ENCODE peak calls at places on chromosome 2, in seven cellular contexts. O is tibial nerve, X is cardiac muscle cell, N is neural progenitor cell, P is adrenal gland, Y is lung, W is spleen. H is an unnamed sample.

GRCh38 chr2:134347756-134348155 is 93.9 kb downstream of the MGAT5 start:
- DNase-seq in W (no peak), Y (no peak), X (no peak), P (no peak), O (no peak), N (no peak), H (no peak)

GRCh38 chr2:239190921-239191885 is 209.6 kb downstream of the HDAC4 start:
- DNase-seq in N (no peak), Y (no peak), W (peak; percentile 54), P (peak; percentile 62), O (no peak), X (no peak), H (no peak)

GRCh38 chr2:109612991-109613921 is 510 bp downstream of the SEPTIN10 start:
- DNase-seq in Y (peak; percentile 49), O (peak; percentile 30), P (peak; percentile 63), N (peak; percentile 78), W (no peak), X (peak; percentile 72), H (peak; percentile 76)

GRCh38 chr2:199458017-199458805 is 472 bp upstream of the SATB2 start:
- DNase-seq in Y (no peak), W (peak; percentile 84), X (no peak), N (peak; percentile 78), P (peak; percentile 42), O (no peak), H (no peak)

GRCh38 chr2:145851730-145852129 is 1331.8 kb upstream of the ZEB2 start:
- DNase-seq in X (peak; percentile 57), P (no peak), O (no peak), Y (no peak), N (no peak), W (no peak), H (no peak)

GRCh38 chr2:168663993-168664392 is 138.4 kb upstream of the NOSTRIN start:
- DNase-seq in W (no peak), X (peak; percentile 37), P (no peak), Y (no peak), O (no peak), N (peak; percentile 13), H (no peak)

GRCh38 chr2:120428748-120429147 is 82.8 kb downstream of the INHBB start:
- DNase-seq in Y (no peak), X (no peak), O (no peak), N (no peak), P (no peak), W (peak; percentile 14), H (no peak)

GRCh38 chr2:181658444-181658843 is 1.5 kb upstream of the CERKL start:
- DNase-seq in W (no peak), Y (no peak), X (no peak), N (peak; percentile 51), O (no peak), P (no peak), H (no peak)

GRCh38 chr2:225025917-225026571 is 16.2 kb downstream of the DOCK10 start:
- DNase-seq in N (no peak), O (no peak), W (no peak), P (no peak), Y (no peak), X (peak; percentile 84), H (no peak)

GRCh38 chr2:158900345-158900744 is 68.1 kb upstream of the TANC1 start:
- DNase-seq in O (no peak), P (no peak), N (no peak), Y (no peak), X (no peak), W (no peak), H (no peak)

GRCh38 chr2:203891474-203891873 is 23.9 kb downstream of the CTLA4 start:
- DNase-seq in X (peak; percentile 19), N (no peak), P (no peak), W (no peak), O (no peak), Y (peak; percentile 38), H (no peak)

GRCh38 chr2:73053316-73054114 is 18.0 kb downstream of the SFXN5 start:
- DNase-seq in X (no peak), Y (no peak), O (no peak), P (no peak), N (no peak), W (no peak), H (no peak)

GRCh38 chr2:239607795-239608171 is 207.0 kb upstream of the HDAC4 start:
- DNase-seq in P (no peak), X (no peak), N (no peak), Y (no peak), O (no peak), W (peak; percentile 74), H (no peak)

GRCh38 chr2:23589220-23589647 is 204.3 kb downstream of the KLHL29 start:
- DNase-seq in Y (no peak), O (no peak), X (no peak), W (peak; percentile 53), N (no peak), P (no peak), H (no peak)

GRCh38 chr2:26716340-26716739 is 23.8 kb downstream of the KCNK3 start:
- DNase-seq in P (no peak), X (no peak), W (no peak), Y (no peak), N (no peak), O (no peak), H (no peak)

GRCh38 chr2:117918608-117919007 is 95.3 kb downstream of the CCDC93 start:
- DNase-seq in P (no peak), O (no peak), X (no peak), Y (no peak), W (no peak), N (no peak), H (no peak)

GRCh38 chr2:27954261-27954673 is 63.7 kb downstream of the BABAM2 start:
- DNase-seq in X (peak; percentile 55), N (no peak), Y (no peak), W (no peak), P (no peak), O (no peak), H (no peak)

GRCh38 chr2:59888015-59888414 is 665.4 kb downstream of the BCL11A start:
- DNase-seq in P (no peak), W (no peak), Y (no peak), N (no peak), X (no peak), O (no peak), H (no peak)

GRCh38 chr2:12651661-12652060 is 65.1 kb upstream of the TRIB2 start:
- DNase-seq in W (no peak), Y (no peak), P (no peak), X (no peak), O (no peak), N (no peak), H (no peak)

GRCh38 chr2:157933549-157933948 is 57.4 kb upstream of the ACVR1 start:
- DNase-seq in O (no peak), P (no peak), W (no peak), Y (no peak), X (no peak), N (peak; percentile 57), H (no peak)

GRCh38 chr2:232550351-232551261 is at the start of the genes EIF4E2 and TIGD1:
- DNase-seq in O (peak; percentile 83), N (peak; percentile 98), X (peak; percentile 95), P (peak; percentile 95), W (peak; percentile 99), Y (peak; percentile 94), H (peak; percentile 94)

GRCh38 chr2:232545511-232546375 is 4.6 kb downstream of the TIGD1 start:
- DNase-seq in W (peak; percentile 49), X (no peak), Y (peak; percentile 39), P (no peak), O (no peak), N (no peak), H (no peak)

GRCh38 chr2:232549655-232550350 is 554 bp downstream of the TIGD1 start:
- DNase-seq in W (no peak), P (no peak), X (no peak), O (no peak), N (no peak), Y (no peak), H (no peak)

GRCh38 chr2:232551289-232551688 is 800 bp downstream of the EIF4E2 start:
- DNase-seq in O (no peak), Y (no peak), N (no peak), P (no peak), W (no peak), X (no peak), H (no peak)

GRCh38 chr2:232547991-232548390 is 2.4 kb downstream of the TIGD1 start:
- DNase-seq in O (no peak), W (no peak), Y (no peak), N (no peak), X (no peak), P (no peak), H (no peak)
- H3K4me1 ChIP-seq in O (peaks cover 10% of the 10 kb centered on the region), W (peaks cover 68% of the 10 kb centered on the region), Y (peaks cover 10% of the 10 kb centered on the region), N (peaks cover 4% of the 10 kb centered on the region), X (peaks cover 3% of the 10 kb centered on the region), P (peaks cover 12% of the 10 kb centered on the region), H (peaks cover 32% of the 10 kb centered on the region)

DNA sequence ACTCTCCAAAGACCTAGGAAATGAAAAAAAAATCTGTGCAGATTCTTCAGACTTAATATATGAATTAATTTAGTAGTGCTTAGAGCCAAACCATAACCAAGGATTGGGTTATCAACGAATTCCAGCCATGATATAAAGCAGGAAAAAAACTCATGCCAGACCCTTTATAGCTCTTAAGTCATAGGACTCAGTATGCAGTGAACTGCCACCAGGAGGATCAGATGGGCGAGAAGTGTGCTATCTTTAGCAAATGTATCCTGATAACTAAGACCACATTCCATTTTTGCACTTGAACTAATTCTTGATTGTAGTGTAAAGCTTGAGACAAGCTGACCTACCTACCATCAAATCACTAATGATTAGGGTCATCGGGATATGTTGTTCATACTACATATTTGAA is 178.1 kb downstream of the IKZF2 start:
- DNase-seq in Y (no peak), W (no peak), P (no peak), N (no peak), O (no peak), X (no peak), H (no peak)
- TF ChIP-seq CTCF in Y (no peak), W (no peak), P (no peak), N (no peak), O (no peak), X (no peak), H (no peak)

DNA sequence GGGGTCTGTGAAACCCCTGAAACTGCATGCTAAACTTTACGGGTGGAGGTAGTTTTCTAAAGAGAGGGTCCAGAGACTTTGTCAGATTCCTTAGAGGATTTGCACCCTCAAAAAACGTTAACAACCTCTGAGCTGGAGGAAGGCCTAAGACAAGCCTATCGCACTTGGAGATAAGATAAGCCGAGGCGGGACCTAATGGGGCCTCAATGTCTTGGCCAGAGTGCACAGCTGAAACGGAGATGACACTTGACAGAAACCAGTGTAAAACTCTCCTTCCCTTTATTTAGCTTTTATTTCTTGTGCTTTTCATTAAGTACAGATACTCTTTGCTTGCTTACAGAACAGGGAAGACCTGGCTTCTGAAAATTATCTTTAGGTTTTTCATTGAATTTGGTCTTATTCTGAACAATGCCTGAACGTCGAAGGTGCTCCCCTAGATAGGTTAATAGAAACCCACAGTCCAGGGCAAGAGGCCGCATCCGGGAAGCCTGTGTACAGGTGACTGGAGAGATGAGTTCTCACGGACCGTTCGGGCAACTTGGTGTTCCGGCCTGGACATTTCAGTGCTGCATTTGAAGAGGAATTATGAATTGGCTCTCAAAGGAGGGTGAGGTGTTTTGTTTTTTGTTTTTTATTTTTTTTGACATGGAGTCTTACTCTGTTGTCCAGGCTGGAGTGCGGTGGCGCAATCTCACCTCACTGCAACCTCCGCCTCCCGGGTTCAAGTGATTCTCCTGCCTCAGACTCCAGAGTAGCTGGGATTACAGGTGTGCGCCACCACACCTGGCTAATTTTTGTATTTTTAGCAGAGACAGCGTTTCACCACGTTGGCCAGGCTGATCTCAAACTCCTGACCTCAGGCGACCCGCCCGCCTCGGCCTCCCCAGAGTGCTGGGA is 49.7 kb downstream of the SH3BP4 start:
- DNase-seq in O (no peak), X (peak; percentile 61), N (no peak), Y (no peak), W (no peak), P (no peak), H (no peak)
- H3K27ac ChIP-seq in O (no peak overlapping the region), X (peak overlapping the region; percentile 100), N (no peak overlapping the region), Y (no peak overlapping the region), W (no peak overlapping the region), P (no peak overlapping the region), H (no peak overlapping the region)

GRCh38 chr2:47060652-47061170 is 94.4 kb downstream of the STPG4 start:
- DNase-seq in P (no peak), Y (no peak), X (no peak), N (no peak), O (no peak), W (no peak), H (no peak)
- H3K4me1 ChIP-seq in P (peaks cover 27% of the 10 kb centered on the region), Y (peaks cover 11% of the 10 kb centered on the region), X (peaks cover 12% of the 10 kb centered on the region), N (peaks cover 31% of the 10 kb centered on the region), O (peaks cover 71% of the 10 kb centered on the region), W (peaks cover 91% of the 10 kb centered on the region), H (peaks cover 63% of the 10 kb centered on the region)

H was measured in heart right ventricle.